ENCODE peak calls at places on chromosomes 4 and X, in five cellular contexts. One of them, this sample, is unnamed.

GRCh38 chr4:3044812-3045499 is 29.4 kb downstream of the HTT-AS start:
- DNase-seq in activated CD8-positive, alpha-beta T cell treated with anti-CD3 and anti-CD28 coated beads, Interleukin-2, amount 10 ng/mL, durations not matched to agents 7 days and 5 days: peak
- DNase-seq in hippocampal formation: no peak
- DNase-seq in fibroblast of gingiva: no peak
- DNase-seq in GM04503: no peak
- DNase-seq in this sample: no peak

GRCh38 chr4:181796502-181796901 is 446.7 kb upstream of the TENM3 start:
- DNase-seq in activated CD8-positive, alpha-beta T cell treated with anti-CD3 and anti-CD28 coated beads, Interleukin-2, amount 10 ng/mL, durations not matched to agents 7 days and 5 days: no peak
- DNase-seq in hippocampal formation: no peak
- DNase-seq in fibroblast of gingiva: peak
- DNase-seq in GM04503: no peak
- DNase-seq in this sample: no peak

GRCh38 chrX:137051978-137052640 is 18.3 kb upstream of the GPR101 start:
- DNase-seq in activated CD8-positive, alpha-beta T cell treated with anti-CD3 and anti-CD28 coated beads, Interleukin-2, amount 10 ng/mL, durations not matched to agents 7 days and 5 days: peak
- DNase-seq in hippocampal formation: no peak
- DNase-seq in fibroblast of gingiva: peak
- DNase-seq in GM04503: no peak
- DNase-seq in this sample: peak

GRCh38 chrX:19798423-19798822 is 89.0 kb downstream of the SH3KBP1 start:
- DNase-seq in activated CD8-positive, alpha-beta T cell treated with anti-CD3 and anti-CD28 coated beads, Interleukin-2, amount 10 ng/mL, durations not matched to agents 7 days and 5 days: no peak
- DNase-seq in hippocampal formation: no peak
- DNase-seq in fibroblast of gingiva: no peak
- DNase-seq in GM04503: no peak
- DNase-seq in this sample: no peak

GRCh38 chrX:38312436-38312835 is 14.9 kb downstream of the RPGR start:
- DNase-seq in activated CD8-positive, alpha-beta T cell treated with anti-CD3 and anti-CD28 coated beads, Interleukin-2, amount 10 ng/mL, durations not matched to agents 7 days and 5 days: no peak
- DNase-seq in hippocampal formation: no peak
- DNase-seq in fibroblast of gingiva: peak
- DNase-seq in GM04503: peak
- DNase-seq in this sample: no peak

GRCh38 chr4:2787230-2788100 is 5.4 kb upstream of the SH3BP2 start:
- DNase-seq in activated CD8-positive, alpha-beta T cell treated with anti-CD3 and anti-CD28 coated beads, Interleukin-2, amount 10 ng/mL, durations not matched to agents 7 days and 5 days: peak
- DNase-seq in hippocampal formation: no peak
- DNase-seq in fibroblast of gingiva: no peak
- DNase-seq in GM04503: no peak
- DNase-seq in this sample: no peak

GRCh38 chrX:118325453-118325852 is 20.5 kb upstream of the WDR44 start:
- DNase-seq in activated CD8-positive, alpha-beta T cell treated with anti-CD3 and anti-CD28 coated beads, Interleukin-2, amount 10 ng/mL, durations not matched to agents 7 days and 5 days: no peak
- DNase-seq in hippocampal formation: no peak
- DNase-seq in fibroblast of gingiva: no peak
- DNase-seq in GM04503: no peak
- DNase-seq in this sample: no peak

GRCh38 chr4:53151489-53151788 is 214.4 kb downstream of the SCFD2 start:
- DNase-seq in activated CD8-positive, alpha-beta T cell treated with anti-CD3 and anti-CD28 coated beads, Interleukin-2, amount 10 ng/mL, durations not matched to agents 7 days and 5 days: no peak
- DNase-seq in hippocampal formation: no peak
- DNase-seq in fibroblast of gingiva: no peak
- DNase-seq in GM04503: no peak
- DNase-seq in this sample: no peak

GRCh38 chrX:2463973-2464676 is 36.7 kb downstream of the DHRSX start:
- DNase-seq in activated CD8-positive, alpha-beta T cell treated with anti-CD3 and anti-CD28 coated beads, Interleukin-2, amount 10 ng/mL, durations not matched to agents 7 days and 5 days: no peak
- DNase-seq in hippocampal formation: no peak
- DNase-seq in fibroblast of gingiva: no peak
- DNase-seq in GM04503: no peak
- DNase-seq in this sample: no peak

GRCh38 chr4:1172228-1172851 is at the start of gene SPON2:
- DNase-seq in activated CD8-positive, alpha-beta T cell treated with anti-CD3 and anti-CD28 coated beads, Interleukin-2, amount 10 ng/mL, durations not matched to agents 7 days and 5 days: peak
- DNase-seq in hippocampal formation: no peak
- DNase-seq in fibroblast of gingiva: peak
- DNase-seq in GM04503: no peak
- DNase-seq in this sample: no peak

GRCh38 chrX:44903107-44903506 is 30.1 kb downstream of the KDM6A start:
- DNase-seq in activated CD8-positive, alpha-beta T cell treated with anti-CD3 and anti-CD28 coated beads, Interleukin-2, amount 10 ng/mL, durations not matched to agents 7 days and 5 days: no peak
- DNase-seq in hippocampal formation: no peak
- DNase-seq in fibroblast of gingiva: peak
- DNase-seq in GM04503: peak
- DNase-seq in this sample: no peak

GRCh38 chrX:106726485-106727437 is at the start of gene RNF128:
- DNase-seq in activated CD8-positive, alpha-beta T cell treated with anti-CD3 and anti-CD28 coated beads, Interleukin-2, amount 10 ng/mL, durations not matched to agents 7 days and 5 days: peak
- DNase-seq in hippocampal formation: peak
- DNase-seq in fibroblast of gingiva: peak
- DNase-seq in GM04503: no peak
- DNase-seq in this sample: no peak

GRCh38 chr4:15336410-15337184 is 91.2 kb upstream of the C1QTNF7 start:
- DNase-seq in activated CD8-positive, alpha-beta T cell treated with anti-CD3 and anti-CD28 coated beads, Interleukin-2, amount 10 ng/mL, durations not matched to agents 7 days and 5 days: no peak
- DNase-seq in hippocampal formation: no peak
- DNase-seq in fibroblast of gingiva: peak
- DNase-seq in GM04503: no peak
- DNase-seq in this sample: no peak

GRCh38 chr4:85725727-85726170 is 250.8 kb downstream of the ARHGAP24 start:
- DNase-seq in activated CD8-positive, alpha-beta T cell treated with anti-CD3 and anti-CD28 coated beads, Interleukin-2, amount 10 ng/mL, durations not matched to agents 7 days and 5 days: no peak
- DNase-seq in hippocampal formation: no peak
- DNase-seq in fibroblast of gingiva: no peak
- DNase-seq in GM04503: no peak
- DNase-seq in this sample: peak

GRCh38 chr4:6265546-6265945 is 4.1 kb upstream of the WFS1 start:
- DNase-seq in activated CD8-positive, alpha-beta T cell treated with anti-CD3 and anti-CD28 coated beads, Interleukin-2, amount 10 ng/mL, durations not matched to agents 7 days and 5 days: no peak
- DNase-seq in hippocampal formation: no peak
- DNase-seq in fibroblast of gingiva: no peak
- DNase-seq in GM04503: no peak
- DNase-seq in this sample: no peak

GRCh38 chrX:3159995-3160715 is 118.9 kb downstream of the ARSF start:
- DNase-seq in activated CD8-positive, alpha-beta T cell treated with anti-CD3 and anti-CD28 coated beads, Interleukin-2, amount 10 ng/mL, durations not matched to agents 7 days and 5 days: no peak
- DNase-seq in hippocampal formation: no peak
- DNase-seq in fibroblast of gingiva: peak
- DNase-seq in GM04503: no peak
- DNase-seq in this sample: no peak

GRCh38 chr4:75671802-75672421 is 1.3 kb downstream of the G3BP2 start:
- DNase-seq in activated CD8-positive, alpha-beta T cell treated with anti-CD3 and anti-CD28 coated beads, Interleukin-2, amount 10 ng/mL, durations not matched to agents 7 days and 5 days: no peak
- DNase-seq in hippocampal formation: no peak
- DNase-seq in fibroblast of gingiva: no peak
- DNase-seq in GM04503: no peak
- DNase-seq in this sample: no peak

GRCh38 chrX:43165343-43165920 is 387.5 kb upstream of the PPP1R2C start:
- DNase-seq in activated CD8-positive, alpha-beta T cell treated with anti-CD3 and anti-CD28 coated beads, Interleukin-2, amount 10 ng/mL, durations not matched to agents 7 days and 5 days: no peak
- DNase-seq in hippocampal formation: no peak
- DNase-seq in fibroblast of gingiva: no peak
- DNase-seq in GM04503: no peak
- DNase-seq in this sample: no peak

GRCh38 chrX:43655961-43656494 is at the start of gene MAOA:
- DNase-seq in activated CD8-positive, alpha-beta T cell treated with anti-CD3 and anti-CD28 coated beads, Interleukin-2, amount 10 ng/mL, durations not matched to agents 7 days and 5 days: peak
- DNase-seq in hippocampal formation: peak
- DNase-seq in fibroblast of gingiva: peak
- DNase-seq in GM04503: no peak
- DNase-seq in this sample: peak

GRCh38 chr4:103099691-103100392 is at the start of gene BDH2:
- DNase-seq in activated CD8-positive, alpha-beta T cell treated with anti-CD3 and anti-CD28 coated beads, Interleukin-2, amount 10 ng/mL, durations not matched to agents 7 days and 5 days: peak
- DNase-seq in hippocampal formation: peak
- DNase-seq in fibroblast of gingiva: peak
- DNase-seq in GM04503: peak
- DNase-seq in this sample: peak